ENCODE peak calls at places on chromosomes 4 and X, in five cellular contexts. F is astrocyte of the spinal cord, M is gastrocnemius medialis, Y is thoracic aorta, S is AG10803. A is an unnamed sample.

GRCh38 chrX:7214251-7214650 is 66.3 kb upstream of the PUDP start:
- DNase-seq in F (no peak), M (no peak), Y (no peak), S (peak), A (no peak)

GRCh38 chr4:103915224-103915869 is 195.6 kb upstream of the TACR3 start:
- DNase-seq in F (peak), M (no peak), Y (no peak), S (peak), A (no peak)

GRCh38 chr4:181569553-181569952 is 673.6 kb upstream of the TENM3 start:
- DNase-seq in F (peak), M (no peak), Y (no peak), S (peak), A (no peak)

GRCh38 chrX:19677121-19677520 is 161.8 kb upstream of the MAP3K15 start:
- DNase-seq in F (no peak), M (no peak), Y (no peak), S (no peak), A (no peak)

GRCh38 chr4:7808752-7809151 is 130.9 kb downstream of the AFAP1 start:
- DNase-seq in F (peak), M (no peak), Y (no peak), S (peak), A (no peak)

GRCh38 chrX:44731160-44731559 is 112.7 kb upstream of the DUSP21 start:
- DNase-seq in F (no peak), M (no peak), Y (no peak), S (no peak), A (no peak)

GRCh38 chr4:110982486-110982885 is 359.6 kb upstream of the PITX2 start:
- DNase-seq in F (peak), M (no peak), Y (no peak), S (peak), A (no peak)

GRCh38 chr4:167196386-167196785 is 37.9 kb downstream of the SPOCK3 start:
- DNase-seq in F (peak), M (no peak), Y (no peak), S (no peak), A (no peak)

GRCh38 chr4:110195561-110196205 is 2.7 kb downstream of the ELOVL6 start:
- DNase-seq in F (peak), M (no peak), Y (no peak), S (no peak), A (no peak)

GRCh38 chr4:94306713-94307112 is 35.9 kb downstream of the HPGDS start:
- DNase-seq in F (no peak), M (no peak), Y (no peak), S (peak), A (no peak)

GRCh38 chrX:31266172-31267076 is 194.6 kb upstream of the FTHL17 start:
- DNase-seq in F (peak), M (peak), Y (no peak), S (no peak), A (peak)

GRCh38 chr4:143486314-143486713 is 27.2 kb upstream of the SMARCA5 start:
- DNase-seq in F (no peak), M (no peak), Y (no peak), S (no peak), A (no peak)

GRCh38 chr4:24434193-24434728 is 150.1 kb downstream of the DHX15 start:
- DNase-seq in F (no peak), M (no peak), Y (no peak), S (no peak), A (no peak)

GRCh38 chr4:73902038-73902637 is 32.9 kb downstream of the CXCL1 start:
- DNase-seq in F (peak), M (no peak), Y (no peak), S (peak), A (no peak)

GRCh38 chrX:45309801-45310200 is 109.1 kb upstream of the DIPK2B start:
- DNase-seq in F (no peak), M (no peak), Y (no peak), S (no peak), A (no peak)

GRCh38 chrX:46326161-46326560 is 219.1 kb downstream of the ZNF674 start:
- DNase-seq in F (peak), M (no peak), Y (no peak), S (peak), A (no peak)

GRCh38 chrX:11558972-11559371 is 106.7 kb downstream of the ARHGAP6 start:
- DNase-seq in F (no peak), M (no peak), Y (no peak), S (no peak), A (no peak)

GRCh38 chr4:16289872-16290554 is 63.7 kb upstream of the TAPT1 start:
- DNase-seq in F (peak), M (no peak), Y (no peak), S (peak), A (no peak)

GRCh38 chrX:136199365-136199764 is 51.8 kb downstream of the MAP7D3 start:
- DNase-seq in F (no peak), M (no peak), Y (no peak), S (no peak), A (no peak)

GRCh38 chr4:188439641-188440311 is 300.5 kb downstream of the TRIML1 start:
- DNase-seq in F (no peak), M (no peak), Y (no peak), S (peak), A (peak)

GRCh38 chr4:88533937-88534750 is 10.6 kb upstream of the PYURF start:
- DNase-seq in F (peak), M (no peak), Y (no peak), S (peak), A (no peak)

GRCh38 chrX:8820910-8821527 is 19.8 kb upstream of the FAM9A start:
- DNase-seq in F (no peak), M (no peak), Y (no peak), S (peak), A (no peak)

GRCh38 chrX:45885931-45886330 is 659.3 kb downstream of the ZNF674 start:
- DNase-seq in F (no peak), M (no peak), Y (no peak), S (no peak), A (no peak)

GRCh38 chr4:103198111-103198765 is at the start of gene CENPE:
- DNase-seq in F (peak), M (peak), Y (peak), S (peak), A (peak)

GRCh38 chrX:41759817-41760216 is 35.8 kb downstream of the GPR82 start:
- DNase-seq in F (peak), M (no peak), Y (no peak), S (peak), A (no peak)

GRCh38 chrX:105282077-105282476 is 61.6 kb upstream of the TEX13A start:
- DNase-seq in F (peak), M (no peak), Y (no peak), S (no peak), A (no peak)

GRCh38 chr4:54588404-54588803 is 69.4 kb upstream of the KIT start:
- DNase-seq in F (no peak), M (no peak), Y (no peak), S (no peak), A (no peak)

GRCh38 chr4:105352826-105353225 is 121.0 kb downstream of the PPA2 start:
- DNase-seq in F (peak), M (no peak), Y (no peak), S (no peak), A (no peak)

GRCh38 chr4:144174401-144175067 is 34.0 kb upstream of the GYPA start:
- DNase-seq in F (peak), M (no peak), Y (no peak), S (peak), A (peak)

GRCh38 chr4:42280327-42281095 is 116.8 kb upstream of the SHISA3 start:
- DNase-seq in F (no peak), M (no peak), Y (no peak), S (peak), A (peak)

GRCh38 chrX:102126863-102127262 is 1.4 kb downstream of the TCEAL2 start:
- DNase-seq in F (no peak), M (no peak), Y (no peak), S (no peak), A (no peak)

GRCh38 chrX:102129473-102129872 is 4.0 kb downstream of the TCEAL2 start:
- DNase-seq in F (peak), M (no peak), Y (no peak), S (peak), A (no peak)
- TF ChIP-seq CTCF in F (peak), M (no peak), Y (no peak), S (peak), A (peak)

DNA sequence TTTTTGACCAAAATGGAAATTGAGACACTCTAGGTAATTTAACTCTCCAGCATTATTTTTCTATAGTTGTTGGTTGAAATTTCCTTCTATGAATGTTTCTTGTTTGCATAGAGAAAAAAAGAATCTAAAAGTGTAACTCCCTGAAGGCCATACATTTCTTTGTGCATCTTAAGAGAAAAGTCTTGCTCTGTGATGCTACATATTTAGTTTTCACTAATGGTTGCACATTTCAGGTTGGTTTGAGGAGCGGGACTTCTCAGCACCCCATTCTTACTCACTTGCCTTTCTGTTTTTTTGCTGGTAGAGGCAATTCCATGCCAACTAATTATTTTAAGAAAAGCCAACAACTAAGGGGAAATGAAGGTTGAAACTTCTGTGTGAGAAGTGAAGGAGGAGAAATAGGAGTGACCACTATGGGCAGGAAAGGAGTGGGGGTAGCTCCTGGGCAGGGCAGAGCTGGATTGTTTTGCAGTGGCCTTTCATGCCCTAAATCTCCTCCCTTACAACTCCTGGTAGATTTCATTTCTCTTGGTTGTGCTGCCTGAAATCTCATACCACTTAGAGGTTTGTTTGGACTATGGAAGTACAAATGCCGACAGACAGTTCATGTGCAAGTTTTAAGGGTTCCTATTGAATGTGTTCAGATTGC is 76.6 kb downstream of the RAPGEF2 start:
- DNase-seq in F (no peak), M (no peak), Y (no peak), S (no peak), A (no peak)
- H3K4me3 ChIP-seq in F (no peak), M (no peak), Y (peak), S (no peak), A (no peak)

GRCh38 chrX:77946571-77946970 is 22.9 kb downstream of the PGAM4 start:
- DNase-seq in F (no peak), M (no peak), Y (no peak), S (no peak), A (no peak)
- TF ChIP-seq CTCF in F (no peak), M (no peak), Y (no peak), S (no peak), A (no peak)

GRCh38 chrX:154734101-154734781 is 16.6 kb downstream of the GAB3 start:
- DNase-seq in F (peak), M (no peak), Y (no peak), S (no peak), A (no peak)

GRCh38 chrX:154733072-154733425 is 17.8 kb downstream of the GAB3 start:
- DNase-seq in F (no peak), M (no peak), Y (no peak), S (no peak), A (no peak)

GRCh38 chrX:154731203-154731602 is 19.7 kb downstream of the GAB3 start:
- DNase-seq in F (no peak), M (no peak), Y (no peak), S (no peak), A (no peak)

GRCh38 chrX:154731881-154732280 is 19.0 kb downstream of the GAB3 start:
- DNase-seq in F (no peak), M (no peak), Y (no peak), S (no peak), A (no peak)

DNA sequence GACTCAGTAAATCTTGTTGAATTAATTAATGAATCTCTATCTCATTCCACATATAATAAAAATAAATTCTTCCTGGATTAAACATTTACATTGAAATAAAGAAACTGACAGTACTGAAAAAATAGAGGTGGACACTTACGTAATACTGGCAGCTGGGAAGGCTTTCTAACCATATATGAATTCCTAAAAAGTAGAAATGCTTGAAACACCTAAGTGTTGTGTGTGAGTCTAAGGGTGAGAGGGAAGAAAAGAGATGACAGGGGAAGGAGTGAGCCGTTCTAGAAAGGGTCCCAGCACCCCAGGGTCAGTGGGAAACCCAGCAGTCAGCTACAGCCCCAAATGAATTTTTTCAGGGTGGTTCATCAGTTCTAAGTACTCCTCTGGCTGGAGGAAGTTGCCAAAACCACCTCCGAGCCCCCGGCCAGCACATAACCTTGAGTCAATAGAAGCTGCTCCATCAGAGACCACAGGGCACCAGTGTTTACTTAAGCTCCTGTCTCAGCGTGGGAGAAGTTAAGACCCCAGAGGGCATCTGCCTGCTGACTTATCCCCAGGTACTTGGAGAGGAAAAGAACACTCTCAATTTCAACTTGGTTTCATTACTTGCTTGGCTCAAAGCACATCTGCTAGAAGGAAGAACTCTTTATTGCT is 18.3 kb downstream of the GAB3 start:
- DNase-seq in F (peak), M (no peak), Y (no peak), S (no peak), A (no peak)
- H3K4me3 ChIP-seq in F (no peak), M (no peak), Y (no peak), S (no peak), A (no peak)

GRCh38 chr4:149980941-149981340 is 97.3 kb upstream of the DCLK2 start:
- DNase-seq in F (peak), M (no peak), Y (no peak), S (peak), A (peak)
- TF ChIP-seq CTCF in F (peak), M (peak), Y (peak), S (peak), A (peak)

GRCh38 chr4:65344278-65344825 is 325.9 kb downstream of the EPHA5 start:
- DNase-seq in F (peak), M (no peak), Y (no peak), S (no peak), A (no peak)
- H3K4me3 ChIP-seq in F (no peak), M (no peak), Y (no peak), S (no peak), A (no peak)

DNA sequence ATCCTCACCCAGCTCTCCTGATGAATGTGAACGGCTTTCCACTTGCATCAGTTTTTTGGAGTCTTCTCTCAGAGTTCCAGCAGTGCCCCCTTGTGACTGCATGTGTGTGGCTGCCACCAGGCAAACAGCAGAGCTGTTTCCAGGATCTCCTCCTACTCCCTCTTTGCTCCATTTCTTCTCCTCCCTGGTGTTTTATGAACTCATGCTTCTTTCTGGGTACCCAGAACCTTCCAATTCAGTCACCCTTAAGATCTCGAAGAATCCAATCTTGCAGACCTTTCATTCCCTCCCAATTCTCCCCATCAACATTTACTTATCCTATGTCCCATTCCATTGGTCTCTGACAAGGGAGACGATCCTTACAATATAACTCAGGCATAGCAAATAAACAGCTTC is 6.8 kb upstream of the TCEANC start:
- DNase-seq in F (peak), M (no peak), Y (no peak), S (peak), A (peak)
- TF ChIP-seq CTCF in F (peak), M (no peak), Y (peak), S (peak), A (peak)

GRCh38 chr4:113976937-113977855 is 2.3 kb downstream of the ARSJ start:
- DNase-seq in F (peak), M (no peak), Y (no peak), S (no peak), A (no peak)
- H3K4me3 ChIP-seq in F (peak), M (no peak), Y (peak), S (peak), A (no peak)

GRCh38 chr4:157128395-157128794 is 52.4 kb downstream of the GLRB start:
- DNase-seq in F (peak), M (no peak), Y (no peak), S (peak), A (peak)
- TF ChIP-seq CTCF in F (peak), M (no peak), Y (peak), S (peak), A (no peak)

GRCh38 chr4:87209182-87209581 is 11.2 kb downstream of the KLHL8 start:
- DNase-seq in F (no peak), M (no peak), Y (no peak), S (no peak), A (no peak)
- H3K4me3 ChIP-seq in F (no peak), M (no peak), Y (peak), S (peak), A (no peak)

A was measured in adrenal gland.